ENCODE peak calls at places on chromosomes 12 and 14, in six cellular contexts. X is uterus; R is activated naive CD8-positive, alpha-beta T cell treated with anti-CD3 and anti-CD28 coated beads, Interleukin-2, amount 50 U/mL, for 16 hours; U is stimulated activated CD8-positive, alpha-beta memory T cell treated with anti-CD3 and anti-CD28 coated beads, Interleukin-15, amount 100 ng/mL, for 4 hours; F is endodermal cell; Y is retina. H is an unnamed sample.
A peak's percentile ranks its signal among the peaks of the same experiment; 100 is the strongest.

GRCh38 chr14:92702441-92702918 is 45.9 kb downstream of the LGMN start:
- DNase-seq in R (no peak), U (no peak), X (no peak), Y (no peak), F (no peak), H (peak; percentile 15)

GRCh38 chr12:44837114-44837800 is 38.9 kb downstream of the NELL2 start:
- DNase-seq in U (no peak), Y (no peak), X (no peak), F (no peak), R (no peak), H (no peak)

GRCh38 chr14:65780566-65780965 is 368.0 kb downstream of the FUT8 start:
- DNase-seq in R (no peak), X (no peak), F (no peak), Y (no peak), U (no peak), H (no peak)

GRCh38 chr12:75488553-75488952 is 8.0 kb downstream of the GLIPR1 start:
- DNase-seq in Y (no peak), U (no peak), F (peak; percentile 83), X (no peak), R (no peak), H (no peak)

GRCh38 chr14:67396381-67396965 is 15.5 kb downstream of the PLEK2 start:
- DNase-seq in R (no peak), F (no peak), U (no peak), Y (no peak), X (no peak), H (no peak)

GRCh38 chr14:32606297-32606696 is 277.2 kb downstream of the AKAP6 start:
- DNase-seq in R (no peak), F (no peak), U (no peak), X (no peak), Y (no peak), H (no peak)

GRCh38 chr14:70045296-70045695 is 143.5 kb downstream of the SLC8A3 start:
- DNase-seq in Y (no peak), R (no peak), F (no peak), X (no peak), U (no peak), H (no peak)

GRCh38 chr12:76628745-76629144 is 69.2 kb upstream of the OSBPL8 start:
- DNase-seq in X (no peak), F (no peak), U (no peak), R (no peak), Y (no peak), H (no peak)

GRCh38 chr12:63940295-63940997 is 95.9 kb downstream of the SRGAP1 start:
- DNase-seq in R (no peak), F (no peak), Y (peak; percentile 81), U (no peak), X (no peak), H (peak; percentile 92)

GRCh38 chr12:62738105-62738504 is 196.8 kb downstream of the PPM1H start:
- DNase-seq in Y (no peak), R (no peak), U (no peak), F (no peak), X (no peak), H (no peak)

GRCh38 chr12:106091421-106091820 is 47.3 kb downstream of the NUAK1 start:
- DNase-seq in F (peak; percentile 45), U (no peak), Y (no peak), X (no peak), R (no peak), H (no peak)

GRCh38 chr12:131482199-131482598 is 228.7 kb upstream of the SFSWAP start:
- DNase-seq in F (peak; percentile 29), U (no peak), R (no peak), Y (no peak), X (no peak), H (no peak)

GRCh38 chr12:38222011-38222410 is 94.6 kb upstream of the ALG10B start:
- DNase-seq in Y (no peak), X (no peak), R (no peak), U (no peak), F (no peak), H (no peak)

GRCh38 chr14:103552011-103552797 is 10.3 kb downstream of the BAG5 start:
- DNase-seq in U (no peak), R (no peak), F (no peak), Y (no peak), X (peak; percentile 66), H (no peak)

GRCh38 chr12:39846304-39846703 is 226.7 kb upstream of the ABCD2 start:
- DNase-seq in F (no peak), U (no peak), R (no peak), Y (no peak), X (no peak), H (no peak)

GRCh38 chr12:5912437-5913334 is 32.4 kb downstream of the ANO2 start:
- DNase-seq in Y (no peak), U (no peak), R (no peak), X (no peak), F (peak; percentile 96), H (no peak)

GRCh38 chr12:47805417-47805816 is 14.3 kb downstream of the HDAC7 start:
- DNase-seq in U (no peak), R (no peak), Y (no peak), F (no peak), X (no peak), H (no peak)

GRCh38 chr12:109753054-109753401 is 39.4 kb downstream of the FAM222A start:
- DNase-seq in F (peak; percentile 35), X (no peak), U (no peak), R (no peak), Y (no peak), H (no peak)

GRCh38 chr12:13167226-13167625 is 29.3 kb upstream of the EMP1 start:
- DNase-seq in F (no peak), U (no peak), Y (no peak), R (no peak), X (no peak), H (no peak)

GRCh38 chr12:63821781-63822251 is 22.7 kb upstream of the SRGAP1 start:
- DNase-seq in X (peak; percentile 30), U (no peak), Y (peak; percentile 57), R (no peak), F (no peak), H (no peak)

GRCh38 chr14:64701660-64702059 is 2.6 kb upstream of the PLEKHG3 start:
- DNase-seq in R (no peak), U (no peak), Y (no peak), X (no peak), F (peak; percentile 72), H (peak; percentile 86)

GRCh38 chr12:47311514-47311913 is 231.8 kb upstream of the AMIGO2 start:
- DNase-seq in Y (no peak), U (no peak), X (no peak), F (no peak), R (no peak), H (no peak)

GRCh38 chr14:77059276-77059934 is 30.9 kb upstream of the IRF2BPL start:
- DNase-seq in R (no peak), Y (no peak), F (peak; percentile 92), U (no peak), X (no peak), H (peak; percentile 76)

GRCh38 chr14:85024931-85025330 is 505.0 kb upstream of the FLRT2 start:
- DNase-seq in U (no peak), F (no peak), Y (no peak), R (no peak), X (no peak), H (no peak)

GRCh38 chr12:66713984-66714383 is 35.1 kb upstream of the GRIP1 start:
- DNase-seq in U (no peak), X (no peak), R (no peak), Y (no peak), F (no peak), H (no peak)

GRCh38 chr12:94769040-94769420 is 118.7 kb upstream of the TMCC3 start:
- DNase-seq in X (no peak), R (no peak), F (no peak), Y (no peak), U (no peak), H (no peak)

GRCh38 chr14:88919502-88919901 is 95.1 kb downstream of the TTC8 start:
- DNase-seq in Y (no peak), X (no peak), U (no peak), R (no peak), F (no peak), H (no peak)

GRCh38 chr14:98269533-98269932 is 1002.5 kb downstream of the BCL11B start:
- DNase-seq in F (no peak), R (no peak), U (no peak), X (no peak), Y (no peak), H (no peak)

GRCh38 chr14:96914729-96915128 is 117.5 kb downstream of the VRK1 start:
- DNase-seq in Y (no peak), X (no peak), R (no peak), F (no peak), U (no peak), H (no peak)

H was measured in pons.